ENCODE peak calls at places on chromosomes 12 and 14, in ten cellular contexts. U is esophagus muscularis mucosa, H is OCI-LY7, O is thoracic aorta, Z is mammary epithelial cell, R is right atrium auricular region, D is lung, L is GM23248, A is uterus, E is mesendoderm. P is an unnamed sample. For H3K4me1, the result is how much of the 10 kb centered on the place peaks cover.

GRCh38 chr14:38107216-38107631 is 100.5 kb upstream of the SSTR1 start:
- DNase-seq in U (no peak), H (no peak), O (no peak), Z (no peak), R (no peak), D (no peak), L (no peak), A (no peak), E (no peak), P (peak)

GRCh38 chr14:73245401-73246325 is 8.4 kb downstream of the PAPLN start:
- DNase-seq in U (no peak), H (peak), O (no peak), Z (peak), R (no peak), D (peak), L (no peak), A (no peak), E (no peak), P (no peak)

GRCh38 chr14:94867931-94868597 is 98.2 kb upstream of the GSC start:
- DNase-seq in U (no peak), H (no peak), O (no peak), Z (peak), R (no peak), D (no peak), L (peak), A (no peak), E (peak), P (no peak)

GRCh38 chr12:124824195-124824594 is 39.5 kb downstream of the SCARB1 start:
- DNase-seq in U (no peak), H (no peak), O (no peak), Z (no peak), R (no peak), D (no peak), L (no peak), A (no peak), E (no peak), P (no peak)

GRCh38 chr14:53190938-53191337 is 37.8 kb upstream of the DDHD1 start:
- DNase-seq in U (no peak), H (no peak), O (no peak), Z (peak), R (no peak), D (no peak), L (peak), A (no peak), E (no peak), P (no peak)

GRCh38 chr14:91754185-91754584 is 22.3 kb upstream of the CATSPERB start:
- DNase-seq in U (no peak), H (no peak), O (no peak), Z (no peak), R (no peak), D (no peak), L (no peak), A (no peak), E (no peak), P (no peak)

GRCh38 chr14:35403397-35404245 is 928 bp downstream of the NFKBIA start:
- DNase-seq in U (peak), H (peak), O (peak), Z (peak), R (peak), D (peak), L (peak), A (peak), E (peak), P (no peak)

GRCh38 chr12:19799216-19799615 is 359.9 kb downstream of the AEBP2 start:
- DNase-seq in U (no peak), H (no peak), O (no peak), Z (peak), R (no peak), D (no peak), L (peak), A (no peak), E (no peak), P (no peak)

GRCh38 chr14:55514819-55515470 is 65.1 kb upstream of the KTN1 start:
- DNase-seq in U (no peak), H (no peak), O (no peak), Z (peak), R (no peak), D (no peak), L (peak), A (no peak), E (no peak), P (no peak)

GRCh38 chr14:57732886-57733285 is 133.0 kb downstream of the SLC35F4 start:
- DNase-seq in U (no peak), H (no peak), O (no peak), Z (no peak), R (no peak), D (no peak), L (peak), A (no peak), E (no peak), P (no peak)

GRCh38 chr12:93573552-93574223 is 1.2 kb downstream of the SOCS2 start:
- DNase-seq in U (no peak), H (no peak), O (no peak), Z (peak), R (no peak), D (no peak), L (peak), A (no peak), E (peak), P (no peak)

GRCh38 chr12:101327547-101327946 is 47.6 kb downstream of the UTP20 start:
- DNase-seq in U (no peak), H (no peak), O (no peak), Z (no peak), R (no peak), D (no peak), L (no peak), A (no peak), E (no peak), P (no peak)

GRCh38 chr12:29451886-29452285 is 45.6 kb downstream of the OVCH1 start:
- DNase-seq in U (no peak), H (no peak), O (no peak), Z (no peak), R (no peak), D (no peak), L (no peak), A (no peak), E (no peak), P (no peak)

GRCh38 chr14:80787876-80788275 is 153.7 kb downstream of the CEP128 start:
- DNase-seq in U (no peak), H (no peak), O (no peak), Z (peak), R (no peak), D (no peak), L (peak), A (no peak), E (peak), P (no peak)

GRCh38 chr14:101035466-101036225 is 132.1 kb upstream of the RTL1 start:
- DNase-seq in U (no peak), H (no peak), O (no peak), Z (no peak), R (no peak), D (no peak), L (no peak), A (peak), E (no peak), P (no peak)

GRCh38 chr12:1405619-1406018 is 188.8 kb downstream of the FBXL14 start:
- DNase-seq in U (no peak), H (no peak), O (no peak), Z (no peak), R (no peak), D (no peak), L (no peak), A (no peak), E (no peak), P (no peak)

GRCh38 chr14:26233126-26233525 is 364.7 kb downstream of the NOVA1 start:
- DNase-seq in U (no peak), H (no peak), O (no peak), Z (no peak), R (no peak), D (no peak), L (no peak), A (no peak), E (no peak), P (no peak)

GRCh38 chr12:90023207-90023870 is 314.7 kb upstream of the ATP2B1 start:
- DNase-seq in U (no peak), H (no peak), O (no peak), Z (no peak), R (no peak), D (no peak), L (peak), A (no peak), E (no peak), P (no peak)

GRCh38 chr14:95049952-95050351 is 107.4 kb downstream of the DICER1 start:
- DNase-seq in U (no peak), H (no peak), O (no peak), Z (no peak), R (no peak), D (no peak), L (no peak), A (no peak), E (no peak), P (no peak)

GRCh38 chr12:67354966-67355365 is 85.8 kb downstream of the CAND1 start:
- DNase-seq in U (no peak), H (no peak), O (no peak), Z (no peak), R (no peak), D (no peak), L (peak), A (no peak), E (peak), P (no peak)

GRCh38 chr14:57346741-57347140 is 43.6 kb upstream of the NAA30 start:
- DNase-seq in U (no peak), H (no peak), O (no peak), Z (no peak), R (no peak), D (no peak), L (no peak), A (no peak), E (no peak), P (no peak)

GRCh38 chr12:67333649-67334048 is 64.5 kb downstream of the CAND1 start:
- DNase-seq in U (no peak), H (no peak), O (no peak), Z (no peak), R (no peak), D (no peak), L (no peak), A (no peak), E (no peak), P (no peak)

GRCh38 chr12:81209001-81209400 is 131.1 kb downstream of the ACSS3 start:
- DNase-seq in U (no peak), H (no peak), O (no peak), Z (no peak), R (no peak), D (no peak), L (peak), A (peak), E (no peak), P (no peak)

GRCh38 chr12:56591111-56591510 is 39.0 kb downstream of the BAZ2A start:
- DNase-seq in U (no peak), H (no peak), O (no peak), Z (no peak), R (no peak), D (no peak), L (no peak), A (no peak), E (peak), P (no peak)

GRCh38 chr12:44159211-44159610 is 323.3 kb downstream of the TMEM117 start:
- DNase-seq in U (no peak), H (no peak), O (no peak), Z (no peak), R (no peak), D (no peak), L (no peak), A (no peak), E (no peak), P (no peak)

GRCh38 chr14:55430024-55430690 is 10.3 kb downstream of the TBPL2 start:
- DNase-seq in U (no peak), H (peak), O (peak), Z (peak), R (no peak), D (peak), L (peak), A (no peak), E (peak), P (no peak)

GRCh38 chr12:26499979-26500640 is 304.7 kb downstream of the SSPN start:
- DNase-seq in U (no peak), H (no peak), O (no peak), Z (peak), R (no peak), D (no peak), L (peak), A (no peak), E (no peak), P (no peak)

GRCh38 chr12:98869886-98870285 is 224.8 kb downstream of the APAF1 start:
- DNase-seq in U (no peak), H (no peak), O (no peak), Z (no peak), R (no peak), D (no peak), L (no peak), A (no peak), E (no peak), P (no peak)

GRCh38 chr12:96719671-96720362 is 187.2 kb upstream of the NEDD1 start:
- DNase-seq in U (no peak), H (peak), O (no peak), Z (peak), R (no peak), D (no peak), L (peak), A (no peak), E (no peak), P (peak)

GRCh38 chr14:33848706-33849454 is 102.0 kb downstream of the EGLN3 start:
- DNase-seq in U (peak), H (peak), O (no peak), Z (peak), R (no peak), D (peak), L (peak), A (peak), E (peak), P (no peak)

GRCh38 chr12:75623631-75624118 is 112.3 kb upstream of the KRR1 start:
- DNase-seq in U (no peak), H (no peak), O (no peak), Z (peak), R (no peak), D (no peak), L (peak), A (no peak), E (peak), P (no peak)

GRCh38 chr12:131097247-131098177 is 143.8 kb downstream of the ADGRD1 start:
- DNase-seq in U (no peak), H (no peak), O (no peak), Z (no peak), R (no peak), D (no peak), L (no peak), A (peak), E (no peak), P (no peak)

GRCh38 chr14:101927859-101928258 is 36.5 kb upstream of the DYNC1H1 start:
- DNase-seq in U (peak), H (no peak), O (peak), Z (peak), R (peak), D (peak), L (peak), A (peak), E (no peak), P (no peak)

GRCh38 chr12:4274396-4274959 is 916 bp downstream of the CCND2 start:
- DNase-seq in U (no peak), H (no peak), O (no peak), Z (peak), R (no peak), D (no peak), L (peak), A (no peak), E (no peak), P (no peak)

GRCh38 chr14:104180561-104181165 is 42.3 kb downstream of the KIF26A start:
- DNase-seq in U (no peak), H (no peak), O (no peak), Z (no peak), R (no peak), D (no peak), L (no peak), A (no peak), E (no peak), P (no peak)

GRCh38 chr14:104179126-104179525 is 40.7 kb downstream of the KIF26A start:
- DNase-seq in U (no peak), H (no peak), O (no peak), Z (no peak), R (no peak), D (no peak), L (no peak), A (no peak), E (no peak), P (no peak)

GRCh38 chr14:104177411-104177810 is 39.0 kb downstream of the KIF26A start:
- DNase-seq in U (no peak), H (no peak), O (no peak), Z (no peak), R (no peak), D (no peak), L (no peak), A (no peak), E (no peak), P (no peak)

GRCh38 chr14:104178279-104178678 is 39.9 kb downstream of the KIF26A start:
- DNase-seq in U (no peak), H (no peak), O (no peak), Z (no peak), R (no peak), D (no peak), L (no peak), A (no peak), E (no peak), P (no peak)

GRCh38 chr14:104179564-104180129 is 41.3 kb downstream of the KIF26A start:
- DNase-seq in U (no peak), H (no peak), O (no peak), Z (no peak), R (no peak), D (no peak), L (no peak), A (no peak), E (no peak), P (no peak)
- H3K4me1 ChIP-seq in U (under half), H (under half), O (under half), Z (under half), R (under half), D (under half), L (under half), A (under half), E (under half), P (under half)

GRCh38 chr12:45232771-45233372 is 17.0 kb downstream of the ANO6 start:
- DNase-seq in U (no peak), H (no peak), O (peak), Z (peak), R (peak), D (peak), L (peak), A (peak), E (peak), P (peak)
- H3K4me1 ChIP-seq in U (half or more), H (under half), O (half or more), Z (half or more), R (under half), D (under half), L (half or more), A (under half), E (under half), P (under half)

DNA sequence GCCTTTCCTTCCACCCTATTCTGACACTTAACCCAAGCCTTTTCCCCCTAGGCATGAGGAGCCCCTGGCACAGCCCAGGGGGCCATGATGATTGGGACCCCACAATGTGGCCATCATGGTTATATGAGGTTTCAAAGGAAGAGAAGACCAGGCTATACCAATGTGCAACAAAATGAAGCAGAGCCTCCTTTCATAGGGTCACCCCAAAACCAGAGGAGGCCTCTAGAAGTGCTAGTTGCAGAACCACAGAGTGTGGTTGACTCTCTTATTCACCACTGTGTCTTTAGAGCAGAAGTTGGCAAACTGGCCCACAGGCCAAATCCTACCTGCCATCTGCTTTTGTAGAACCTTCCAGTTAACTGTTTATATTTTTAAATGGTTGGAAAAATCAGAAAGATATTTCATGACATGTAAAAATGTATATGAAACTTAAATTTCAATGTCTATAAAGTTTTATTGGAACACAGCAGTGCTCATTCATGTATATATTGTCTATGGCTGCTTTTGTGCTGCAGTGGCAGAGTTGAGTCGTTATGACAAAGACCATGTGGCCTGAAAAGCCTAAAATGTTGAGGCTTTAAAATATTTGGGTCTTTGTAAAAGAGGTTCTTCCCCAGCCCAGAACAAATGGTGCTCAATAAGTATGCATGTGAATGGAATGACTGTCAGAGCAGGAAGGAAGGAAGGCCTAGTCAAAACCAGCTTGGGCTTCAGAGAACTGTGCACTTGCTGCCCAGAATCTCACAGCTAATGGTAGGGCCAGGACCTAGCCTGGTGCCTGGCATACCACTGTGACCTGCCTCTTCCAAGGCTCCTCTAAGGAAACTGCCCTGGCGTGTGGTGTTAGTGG is 49.2 kb downstream of the SUSD6 start:
- DNase-seq in U (no peak), H (no peak), O (no peak), Z (no peak), R (no peak), D (no peak), L (no peak), A (no peak), E (no peak), P (no peak)
- H3K4me1 ChIP-seq in U (half or more), H (half or more), O (half or more), Z (under half), R (under half), D (under half), L (under half), A (under half), E (under half), P (under half)

DNA sequence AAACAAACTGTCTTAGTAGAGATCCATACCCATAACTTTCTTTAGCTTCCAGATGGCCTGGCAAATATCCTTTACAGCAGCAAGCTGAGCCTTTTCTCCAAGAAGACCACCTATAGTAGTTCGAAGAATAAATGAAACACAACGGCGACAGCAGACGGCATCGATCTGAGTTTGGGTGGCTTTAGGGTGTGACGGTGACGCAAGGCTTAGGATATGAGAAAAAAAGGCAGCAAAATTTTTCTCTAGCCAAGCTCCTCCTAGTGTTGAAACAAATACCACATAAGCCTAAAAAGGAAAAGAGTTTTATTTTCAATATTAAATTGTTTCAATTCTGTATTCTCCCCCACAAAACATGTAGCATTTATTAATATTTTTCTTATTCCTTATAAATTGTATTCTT is 33.3 kb downstream of the HEATR5A start:
- DNase-seq in U (no peak), H (no peak), O (no peak), Z (no peak), R (no peak), D (no peak), L (peak), A (no peak), E (no peak), P (no peak)
- H3K4me1 ChIP-seq in U (under half), H (under half), O (under half), Z (under half), R (under half), D (under half), L (under half), A (under half), E (under half), P (under half)

GRCh38 chr14:65528069-65528468 is 115.5 kb downstream of the FUT8 start:
- DNase-seq in U (no peak), H (no peak), O (no peak), Z (no peak), R (no peak), D (no peak), L (no peak), A (no peak), E (no peak), P (no peak)

GRCh38 chr14:65531148-65531547 is 118.6 kb downstream of the FUT8 start:
- DNase-seq in U (no peak), H (peak), O (no peak), Z (no peak), R (no peak), D (no peak), L (no peak), A (no peak), E (no peak), P (no peak)

GRCh38 chr14:65536781-65537423 is 124.4 kb downstream of the FUT8 start:
- DNase-seq in U (no peak), H (no peak), O (no peak), Z (no peak), R (no peak), D (no peak), L (no peak), A (no peak), E (no peak), P (no peak)

DNA sequence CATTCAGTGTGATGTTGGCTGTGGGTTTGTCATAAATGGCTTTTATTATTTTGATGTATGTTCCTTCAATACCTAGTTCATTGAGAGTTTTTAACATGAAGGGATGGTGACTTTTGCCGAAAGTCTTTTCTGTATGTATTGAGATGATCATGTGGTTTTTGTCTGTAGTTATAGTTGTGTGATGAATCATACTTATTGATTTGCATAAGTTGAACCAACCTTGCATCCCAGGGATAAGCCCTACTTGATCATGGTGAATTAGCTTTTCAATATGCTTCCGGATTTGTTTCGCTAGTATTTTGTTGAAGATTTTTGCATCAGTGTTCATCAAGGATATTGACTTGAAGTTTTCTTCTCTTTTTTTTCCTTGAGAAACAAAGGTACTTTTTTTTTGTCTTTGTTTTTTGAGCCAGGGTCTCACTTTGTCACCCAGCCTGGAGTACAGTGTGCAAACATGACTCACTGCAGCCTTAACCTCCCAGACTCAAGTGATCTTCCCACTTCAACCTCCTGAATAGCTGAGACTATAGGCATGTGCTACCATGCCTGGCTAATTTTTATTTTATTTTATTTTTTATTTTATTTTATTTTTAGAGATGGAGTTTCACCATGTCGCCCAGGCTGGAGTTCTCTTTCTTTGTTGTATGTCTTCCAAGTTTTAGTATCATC is 121.3 kb downstream of the FUT8 start:
- DNase-seq in U (no peak), H (no peak), O (no peak), Z (no peak), R (no peak), D (no peak), L (no peak), A (no peak), E (no peak), P (no peak)
- H3K4me1 ChIP-seq in U (under half), H (under half), O (under half), Z (under half), R (under half), D (under half), L (under half), A (under half), E (under half), P (under half)